ENCODE peak calls at places on chromosome 19, in five cellular contexts. One of them, this sample, is unnamed.

GRCh38 chr19:38361633-38362075 is 12.7 kb upstream of the PSMD8 start:
- DNase-seq in DND-41: no peak
- DNase-seq in neuronal stem cell: peak
- DNase-seq in astrocyte: peak
- DNase-seq in mammary epithelial cell: peak
- DNase-seq in this sample: peak

GRCh38 chr19:31316201-31316951 is 32.9 kb downstream of the TSHZ3 start:
- DNase-seq in DND-41: no peak
- DNase-seq in neuronal stem cell: peak
- DNase-seq in astrocyte: peak
- DNase-seq in mammary epithelial cell: no peak
- DNase-seq in this sample: peak

GRCh38 chr19:33399745-33400681 is 26.5 kb downstream of the CEBPG start:
- DNase-seq in DND-41: no peak
- DNase-seq in neuronal stem cell: no peak
- DNase-seq in astrocyte: no peak
- DNase-seq in mammary epithelial cell: no peak
- DNase-seq in this sample: no peak

GRCh38 chr19:896999-897398 is 3.7 kb downstream of the RNU6-9 start:
- DNase-seq in DND-41: no peak
- DNase-seq in neuronal stem cell: no peak
- DNase-seq in astrocyte: no peak
- DNase-seq in mammary epithelial cell: no peak
- DNase-seq in this sample: no peak

GRCh38 chr19:30167206-30167903 is 204.8 kb upstream of the ZNF536 start:
- DNase-seq in DND-41: no peak
- DNase-seq in neuronal stem cell: no peak
- DNase-seq in astrocyte: no peak
- DNase-seq in mammary epithelial cell: no peak
- DNase-seq in this sample: no peak

GRCh38 chr19:37160153-37160552 is 12.3 kb downstream of the ZNF585A start:
- DNase-seq in DND-41: no peak
- DNase-seq in neuronal stem cell: no peak
- DNase-seq in astrocyte: no peak
- DNase-seq in mammary epithelial cell: no peak
- DNase-seq in this sample: no peak

GRCh38 chr19:4260605-4261191 is 13.8 kb downstream of the YJU2 start:
- DNase-seq in DND-41: no peak
- DNase-seq in neuronal stem cell: no peak
- DNase-seq in astrocyte: no peak
- DNase-seq in mammary epithelial cell: no peak
- DNase-seq in this sample: no peak

GRCh38 chr19:39370735-39371134 is 20.2 kb downstream of the PAF1 start:
- DNase-seq in DND-41: no peak
- DNase-seq in neuronal stem cell: no peak
- DNase-seq in astrocyte: no peak
- DNase-seq in mammary epithelial cell: no peak
- DNase-seq in this sample: no peak

GRCh38 chr19:40578442-40578908 is 1.8 kb downstream of the SHKBP1 start:
- DNase-seq in DND-41: peak
- DNase-seq in neuronal stem cell: no peak
- DNase-seq in astrocyte: peak
- DNase-seq in mammary epithelial cell: no peak
- DNase-seq in this sample: no peak

GRCh38 chr19:8041553-8041952 is 11.0 kb upstream of the CCL25 start:
- DNase-seq in DND-41: no peak
- DNase-seq in neuronal stem cell: no peak
- DNase-seq in astrocyte: no peak
- DNase-seq in mammary epithelial cell: no peak
- DNase-seq in this sample: no peak

GRCh38 chr19:571127-571974 is 1.0 kb upstream of the BSG start:
- DNase-seq in DND-41: peak
- DNase-seq in neuronal stem cell: peak
- DNase-seq in astrocyte: peak
- DNase-seq in mammary epithelial cell: no peak
- DNase-seq in this sample: no peak

GRCh38 chr19:47471381-47471732 is 336 bp downstream of the SLC8A2 start:
- DNase-seq in DND-41: no peak
- DNase-seq in neuronal stem cell: no peak
- DNase-seq in astrocyte: no peak
- DNase-seq in mammary epithelial cell: no peak
- DNase-seq in this sample: no peak

GRCh38 chr19:5585461-5586299 is 17.9 kb upstream of the TINCR start:
- DNase-seq in DND-41: peak
- DNase-seq in neuronal stem cell: peak
- DNase-seq in astrocyte: no peak
- DNase-seq in mammary epithelial cell: no peak
- DNase-seq in this sample: peak

GRCh38 chr19:57708641-57709354 is at the start of gene ZNF154:
- DNase-seq in DND-41: peak
- DNase-seq in neuronal stem cell: peak
- DNase-seq in astrocyte: peak
- DNase-seq in mammary epithelial cell: no peak
- DNase-seq in this sample: peak

GRCh38 chr19:47447470-47448359 is 24.0 kb downstream of the SLC8A2 start:
- DNase-seq in DND-41: peak
- DNase-seq in neuronal stem cell: peak
- DNase-seq in astrocyte: no peak
- DNase-seq in mammary epithelial cell: peak
- DNase-seq in this sample: peak

GRCh38 chr19:42529248-42529764 is 1.0 kb upstream of the CEACAM1 start:
- DNase-seq in DND-41: peak
- DNase-seq in neuronal stem cell: peak
- DNase-seq in astrocyte: no peak
- DNase-seq in mammary epithelial cell: peak
- DNase-seq in this sample: no peak

GRCh38 chr19:57351867-57352266 is 796 bp downstream of the ZNF304 start:
- DNase-seq in DND-41: no peak
- DNase-seq in neuronal stem cell: no peak
- DNase-seq in astrocyte: no peak
- DNase-seq in mammary epithelial cell: peak
- DNase-seq in this sample: no peak

GRCh38 chr19:11596156-11596555 is 1.1 kb upstream of the ZNF627 start:
- DNase-seq in DND-41: no peak
- DNase-seq in neuronal stem cell: no peak
- DNase-seq in astrocyte: no peak
- DNase-seq in mammary epithelial cell: no peak
- DNase-seq in this sample: no peak

GRCh38 chr19:16070366-16070990 is 5.8 kb upstream of the TPM4 start:
- DNase-seq in DND-41: no peak
- DNase-seq in neuronal stem cell: no peak
- DNase-seq in astrocyte: no peak
- DNase-seq in mammary epithelial cell: peak
- DNase-seq in this sample: no peak

GRCh38 chr19:3801412-3802096 is 15.4 kb upstream of the MATK start:
- DNase-seq in DND-41: no peak
- DNase-seq in neuronal stem cell: peak
- DNase-seq in astrocyte: peak
- DNase-seq in mammary epithelial cell: peak
- DNase-seq in this sample: peak

GRCh38 chr19:39192846-39193245 is 3.9 kb upstream of the NCCRP1 start:
- DNase-seq in DND-41: no peak
- DNase-seq in neuronal stem cell: no peak
- DNase-seq in astrocyte: no peak
- DNase-seq in mammary epithelial cell: no peak
- DNase-seq in this sample: no peak

GRCh38 chr19:32464279-32464678 is 58.7 kb downstream of the DPY19L3 start:
- DNase-seq in DND-41: no peak
- DNase-seq in neuronal stem cell: no peak
- DNase-seq in astrocyte: no peak
- DNase-seq in mammary epithelial cell: peak
- DNase-seq in this sample: no peak

GRCh38 chr19:18308051-18308947 is 14.6 kb downstream of the LSM4 start:
- DNase-seq in DND-41: no peak
- DNase-seq in neuronal stem cell: no peak
- DNase-seq in astrocyte: no peak
- DNase-seq in mammary epithelial cell: no peak
- DNase-seq in this sample: no peak

GRCh38 chr19:18304194-18304495 is 18.7 kb downstream of the LSM4 start:
- DNase-seq in DND-41: no peak
- DNase-seq in neuronal stem cell: no peak
- DNase-seq in astrocyte: no peak
- DNase-seq in mammary epithelial cell: no peak
- DNase-seq in this sample: no peak

GRCh38 chr19:18306903-18307681 is 15.8 kb downstream of the LSM4 start:
- DNase-seq in DND-41: no peak
- DNase-seq in neuronal stem cell: no peak
- DNase-seq in astrocyte: no peak
- DNase-seq in mammary epithelial cell: no peak
- DNase-seq in this sample: no peak

GRCh38 chr19:18304496-18305312 is 18.2 kb downstream of the LSM4 start:
- DNase-seq in DND-41: peak
- DNase-seq in neuronal stem cell: no peak
- DNase-seq in astrocyte: peak
- DNase-seq in mammary epithelial cell: peak
- DNase-seq in this sample: no peak

GRCh38 chr19:18306209-18306902 is 16.5 kb downstream of the LSM4 start:
- DNase-seq in DND-41: no peak
- DNase-seq in neuronal stem cell: no peak
- DNase-seq in astrocyte: no peak
- DNase-seq in mammary epithelial cell: no peak
- DNase-seq in this sample: no peak
- H3K9ac ChIP-seq in DND-41: no peak
- H3K9ac ChIP-seq in neuronal stem cell: no peak
- H3K9ac ChIP-seq in astrocyte: no peak
- H3K9ac ChIP-seq in mammary epithelial cell: no peak
- H3K9ac ChIP-seq in this sample: peak

DNA sequence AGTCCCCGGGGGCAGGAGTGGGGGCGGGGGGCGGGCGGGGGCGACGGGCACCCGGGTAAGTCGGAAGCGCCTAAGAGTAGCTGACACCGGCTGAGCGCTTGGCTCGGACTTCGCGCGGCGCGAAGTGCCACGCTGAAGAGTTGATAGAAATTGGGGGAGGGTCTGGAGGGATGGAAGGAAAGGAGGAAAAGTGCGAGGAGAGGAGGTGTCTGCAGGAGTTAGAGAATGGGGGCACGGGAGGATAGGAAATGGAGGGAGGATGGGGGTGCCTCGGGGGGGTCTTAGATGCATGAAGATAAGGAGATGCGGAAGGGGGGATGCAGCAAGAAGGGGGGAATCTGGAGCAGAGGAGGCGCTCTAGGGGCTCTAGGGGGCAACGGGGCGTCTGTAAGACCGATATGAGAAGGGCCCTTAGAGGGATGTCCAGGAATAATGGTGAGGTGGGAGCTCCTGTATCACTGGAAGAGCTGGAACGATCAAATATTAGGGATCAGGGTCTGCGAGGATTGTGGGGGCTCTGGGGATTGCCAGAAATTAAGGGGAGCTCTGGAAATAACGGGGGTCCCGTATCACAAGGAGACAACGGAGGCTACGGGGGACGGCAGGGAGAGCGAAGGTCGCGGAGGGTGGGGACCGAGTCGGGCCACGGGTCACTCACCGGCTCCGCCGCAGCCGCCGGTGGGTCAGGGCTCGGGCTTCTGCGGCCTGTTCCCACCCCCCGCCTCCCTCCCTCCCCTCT is at the start of gene MYPOP:
- DNase-seq in DND-41: peak
- DNase-seq in neuronal stem cell: no peak
- DNase-seq in astrocyte: no peak
- DNase-seq in mammary epithelial cell: no peak
- DNase-seq in this sample: no peak
- H3K9ac ChIP-seq in DND-41: peak
- H3K9ac ChIP-seq in neuronal stem cell: peak
- H3K9ac ChIP-seq in astrocyte: peak
- H3K9ac ChIP-seq in mammary epithelial cell: peak
- H3K9ac ChIP-seq in this sample: peak

GRCh38 chr19:48695743-48696352 is at the start of gene FUT2:
- DNase-seq in DND-41: no peak
- DNase-seq in neuronal stem cell: no peak
- DNase-seq in astrocyte: no peak
- DNase-seq in mammary epithelial cell: no peak
- DNase-seq in this sample: no peak

GRCh38 chr19:48698046-48698445 is 2.3 kb downstream of the FUT2 start:
- DNase-seq in DND-41: no peak
- DNase-seq in neuronal stem cell: no peak
- DNase-seq in astrocyte: peak
- DNase-seq in mammary epithelial cell: peak
- DNase-seq in this sample: no peak

DNA sequence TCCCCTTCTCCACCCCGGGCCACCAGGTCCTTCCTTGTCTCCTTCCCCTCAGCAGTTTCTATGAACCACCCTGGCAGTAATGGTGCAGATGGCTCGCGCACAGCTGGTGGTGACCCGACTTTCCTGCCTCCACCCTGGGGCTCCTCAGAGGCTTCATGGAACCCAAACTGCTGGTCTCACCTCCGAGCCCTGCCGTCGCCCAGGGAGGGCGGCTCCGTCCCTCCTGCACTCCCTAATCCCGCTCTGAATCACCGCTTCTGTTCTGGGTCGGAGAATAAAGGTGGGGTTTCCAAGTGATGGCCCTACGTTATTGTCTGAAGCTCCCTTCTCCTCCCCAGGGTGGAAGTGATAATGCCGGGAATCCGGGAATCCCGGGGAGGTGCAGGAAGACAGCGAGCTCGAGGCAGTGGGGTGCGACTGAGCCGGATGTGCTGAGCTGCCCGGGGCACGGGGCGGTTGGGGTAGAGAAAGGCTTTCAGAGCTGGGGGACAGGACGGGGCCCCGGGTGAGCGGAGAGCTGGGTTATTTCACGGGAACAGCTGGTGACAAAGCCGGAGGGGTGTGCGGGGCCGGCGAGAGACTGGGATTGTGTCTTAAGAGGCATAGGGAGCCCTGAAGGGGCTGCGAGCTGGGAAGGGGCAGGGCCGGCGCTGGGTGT is 711 bp downstream of the FUT2 start:
- DNase-seq in DND-41: no peak
- DNase-seq in neuronal stem cell: no peak
- DNase-seq in astrocyte: no peak
- DNase-seq in mammary epithelial cell: no peak
- DNase-seq in this sample: no peak
- H3K9ac ChIP-seq in DND-41: no peak
- H3K9ac ChIP-seq in neuronal stem cell: peak
- H3K9ac ChIP-seq in astrocyte: peak
- H3K9ac ChIP-seq in mammary epithelial cell: no peak
- H3K9ac ChIP-seq in this sample: peak

DNA sequence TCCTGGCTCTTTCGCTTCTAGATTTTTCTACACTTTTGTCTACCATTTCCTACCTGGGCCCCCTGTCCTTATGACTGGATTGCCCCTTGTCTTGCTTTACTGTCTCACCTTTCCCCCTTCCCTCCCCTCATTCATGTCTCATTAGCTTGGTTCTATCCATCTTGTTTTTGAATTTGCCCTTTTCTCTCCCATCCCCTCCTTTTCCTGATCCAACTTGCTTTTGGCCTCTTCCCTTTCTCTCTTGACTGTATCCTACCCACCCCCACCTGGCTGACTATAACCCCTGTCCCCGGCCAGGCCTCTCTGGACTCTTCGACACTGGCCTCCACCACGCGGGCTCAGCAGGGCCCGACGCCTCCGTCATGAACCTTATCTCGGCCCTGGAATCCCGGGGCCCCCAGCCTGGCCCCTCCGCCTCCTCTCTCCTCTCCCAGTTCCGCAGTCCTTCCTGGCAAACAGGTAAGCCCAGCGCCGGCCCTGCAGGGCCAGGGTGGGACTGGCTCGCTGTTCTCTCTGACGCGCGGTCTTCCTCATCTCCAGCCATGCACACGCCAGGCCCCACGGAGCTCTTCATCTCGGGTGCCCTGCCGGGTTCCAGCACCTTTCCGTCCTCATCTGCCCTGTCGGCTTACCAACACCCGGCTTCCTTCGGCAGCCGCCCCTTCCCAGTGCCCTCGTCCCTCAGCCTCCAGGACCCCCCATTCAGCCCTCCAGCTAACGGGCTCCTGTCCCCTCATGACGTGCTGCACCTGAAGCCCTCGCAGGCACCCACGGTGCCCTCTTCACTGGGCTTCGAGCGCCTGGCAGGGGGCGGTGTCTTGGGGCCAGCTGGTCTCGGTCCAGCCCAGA is 3.4 kb downstream of the PRR12 start:
- DNase-seq in DND-41: no peak
- DNase-seq in neuronal stem cell: no peak
- DNase-seq in astrocyte: no peak
- DNase-seq in mammary epithelial cell: no peak
- DNase-seq in this sample: no peak
- H3K9ac ChIP-seq in DND-41: no peak
- H3K9ac ChIP-seq in neuronal stem cell: peak
- H3K9ac ChIP-seq in astrocyte: peak
- H3K9ac ChIP-seq in mammary epithelial cell: no peak
- H3K9ac ChIP-seq in this sample: peak

This sample was measured in NT2/D1.